ENCODE peak calls at places on chromosomes 7 and 10, in eight cellular contexts. G is epithelial cell of proximal tubule; N is colonic mucosa; I is CD8-positive, alpha-beta memory T cell; W is body of pancreas; F is fibroblast of villous mesenchyme; S is astrocyte of the spinal cord; Q is mammary epithelial cell. R is an unnamed sample.

GRCh38 chr10:120392671-120393079 is 64.4 kb upstream of the PLPP4 start:
- DNase-seq in I (no peak), Q (no peak), N (no peak), F (no peak), S (no peak), G (peak), W (peak), R (no peak)

GRCh38 chr7:20227291-20227795 is 10.2 kb upstream of the MACC1 start:
- DNase-seq in F (no peak), Q (no peak), N (no peak), I (no peak), W (no peak), S (no peak), G (no peak), R (peak)

GRCh38 chr7:158016171-158017087 is 571.2 kb downstream of the PTPRN2 start:
- DNase-seq in S (no peak), G (no peak), I (no peak), N (no peak), F (no peak), Q (no peak), W (peak), R (no peak)

GRCh38 chr7:153398370-153398769 is 638.8 kb downstream of the ACTR3B start:
- DNase-seq in N (no peak), Q (no peak), W (no peak), I (no peak), S (no peak), F (no peak), G (no peak), R (no peak)

GRCh38 chr10:101444058-101444457 is 90.1 kb downstream of the BTRC start:
- DNase-seq in W (no peak), I (no peak), Q (no peak), G (no peak), S (peak), N (no peak), F (peak), R (peak)

GRCh38 chr10:83835948-83836641 is 303.2 kb upstream of the GHITM start:
- DNase-seq in G (no peak), S (no peak), N (no peak), I (no peak), F (no peak), W (no peak), Q (no peak), R (no peak)

GRCh38 chr7:149564340-149565095 is 66.9 kb upstream of the ZNF746 start:
- DNase-seq in Q (no peak), S (no peak), G (no peak), F (no peak), I (no peak), W (peak), N (peak), R (no peak)

GRCh38 chr10:133117688-133118071 is 30.0 kb downstream of the ADGRA1 start:
- DNase-seq in W (no peak), G (no peak), Q (no peak), N (no peak), I (no peak), F (no peak), S (no peak), R (no peak)

GRCh38 chr10:33249659-33250058 is 84.8 kb downstream of the NRP1 start:
- DNase-seq in W (no peak), F (no peak), S (no peak), I (no peak), G (no peak), N (no peak), Q (no peak), R (no peak)

GRCh38 chr10:109886037-109886787 is 37.1 kb downstream of the XPNPEP1 start:
- DNase-seq in F (no peak), Q (no peak), G (no peak), W (no peak), N (no peak), I (no peak), S (peak), R (no peak)

GRCh38 chr7:26293569-26294308 is 2.1 kb downstream of the SNX10 start:
- DNase-seq in W (peak), G (no peak), I (peak), F (no peak), Q (no peak), N (no peak), S (no peak), R (no peak)

GRCh38 chr10:11756766-11757315 is 14.7 kb downstream of the ECHDC3 start:
- DNase-seq in G (no peak), N (no peak), F (no peak), Q (no peak), I (no peak), S (peak), W (no peak), R (no peak)

GRCh38 chr7:12942599-12942998 is 255.2 kb downstream of the ARL4A start:
- DNase-seq in I (no peak), N (peak), G (no peak), W (peak), Q (no peak), S (peak), F (peak), R (no peak)

GRCh38 chr7:130733866-130734524 is at the start of gene KLF14:
- DNase-seq in I (peak), S (peak), Q (peak), N (peak), W (peak), F (peak), G (no peak), R (peak)

GRCh38 chr10:121822180-121822579 is 105.7 kb downstream of the ATE1 start:
- DNase-seq in S (no peak), F (no peak), G (no peak), W (no peak), Q (no peak), I (no peak), N (no peak), R (no peak)

GRCh38 chr10:25758041-25758457 is 176.0 kb upstream of the MYO3A start:
- DNase-seq in I (no peak), Q (no peak), F (no peak), W (peak), S (peak), G (no peak), N (no peak), R (no peak)

GRCh38 chr10:124704428-124704805 is 39.8 kb downstream of the FAM53B start:
- DNase-seq in W (no peak), G (no peak), I (no peak), N (no peak), S (no peak), F (no peak), Q (no peak), R (no peak)

GRCh38 chr10:114735946-114736345 is 77.9 kb upstream of the ABLIM1 start:
- DNase-seq in G (no peak), W (no peak), S (no peak), Q (no peak), I (no peak), F (no peak), N (no peak), R (no peak)
- H3K4me3 ChIP-seq in G (no peak), W (no peak), S (no peak), Q (no peak), I (no peak), F (no peak), N (no peak), R (no peak)

DNA sequence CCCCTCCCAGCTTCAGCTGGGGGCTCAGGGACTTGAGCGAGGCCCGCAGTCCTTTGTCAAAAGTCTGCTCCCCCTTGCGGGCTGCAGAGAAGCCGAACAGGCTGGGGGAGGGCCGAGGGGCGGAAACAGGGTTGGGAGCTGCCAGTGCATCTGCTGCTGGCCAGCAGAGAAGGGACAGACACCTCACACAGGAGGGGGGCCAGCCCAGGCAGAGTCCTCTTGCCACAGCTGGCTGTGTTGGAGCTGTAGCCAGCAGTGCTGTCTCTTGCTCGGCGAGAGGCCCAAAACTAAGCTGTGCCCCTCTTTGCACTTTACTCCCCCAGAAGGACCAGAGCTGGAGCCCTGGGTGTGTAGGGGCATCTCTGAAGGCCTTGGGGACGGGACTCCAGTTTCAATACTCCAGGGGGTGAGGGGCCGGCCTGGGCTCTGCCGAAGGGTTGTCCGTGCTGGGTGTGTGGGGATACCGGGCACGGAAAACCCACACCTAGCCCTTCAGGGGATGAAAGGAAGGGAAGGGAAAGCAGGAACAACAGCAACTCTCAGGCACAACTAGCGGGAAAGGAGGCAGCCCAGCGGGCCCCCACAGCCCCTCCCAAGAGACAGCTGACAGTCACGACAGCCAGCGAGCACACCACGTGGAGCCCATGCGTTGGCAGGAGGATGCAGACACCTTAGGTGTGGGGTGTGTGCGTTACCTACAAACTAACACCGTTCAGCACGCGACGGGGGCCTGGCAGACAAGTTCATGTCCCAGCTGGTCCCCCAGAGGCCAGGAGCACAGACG is 17.8 kb downstream of the YKT6 start:
- DNase-seq in F (peak), G (no peak), W (no peak), S (no peak), Q (no peak), I (no peak), N (no peak), R (no peak)
- H3K4me3 ChIP-seq in F (no peak), G (no peak), W (no peak), S (no peak), Q (no peak), I (no peak), N (no peak), R (no peak)

GRCh38 chr10:72081210-72081609 is 7.1 kb downstream of the SPOCK2 start:
- DNase-seq in W (no peak), S (no peak), G (no peak), I (no peak), N (no peak), F (no peak), Q (no peak), R (no peak)
- H3K4me3 ChIP-seq in W (no peak), S (no peak), G (no peak), I (no peak), N (no peak), F (no peak), Q (no peak), R (no peak)

GRCh38 chr10:36492590-36493510 is 632.5 kb upstream of the ANKRD30A start:
- DNase-seq in N (no peak), F (no peak), I (no peak), Q (peak), W (no peak), G (no peak), S (peak), R (peak)
- H3K4me3 ChIP-seq in N (no peak), F (no peak), I (no peak), Q (no peak), W (no peak), G (no peak), S (no peak), R (no peak)

DNA sequence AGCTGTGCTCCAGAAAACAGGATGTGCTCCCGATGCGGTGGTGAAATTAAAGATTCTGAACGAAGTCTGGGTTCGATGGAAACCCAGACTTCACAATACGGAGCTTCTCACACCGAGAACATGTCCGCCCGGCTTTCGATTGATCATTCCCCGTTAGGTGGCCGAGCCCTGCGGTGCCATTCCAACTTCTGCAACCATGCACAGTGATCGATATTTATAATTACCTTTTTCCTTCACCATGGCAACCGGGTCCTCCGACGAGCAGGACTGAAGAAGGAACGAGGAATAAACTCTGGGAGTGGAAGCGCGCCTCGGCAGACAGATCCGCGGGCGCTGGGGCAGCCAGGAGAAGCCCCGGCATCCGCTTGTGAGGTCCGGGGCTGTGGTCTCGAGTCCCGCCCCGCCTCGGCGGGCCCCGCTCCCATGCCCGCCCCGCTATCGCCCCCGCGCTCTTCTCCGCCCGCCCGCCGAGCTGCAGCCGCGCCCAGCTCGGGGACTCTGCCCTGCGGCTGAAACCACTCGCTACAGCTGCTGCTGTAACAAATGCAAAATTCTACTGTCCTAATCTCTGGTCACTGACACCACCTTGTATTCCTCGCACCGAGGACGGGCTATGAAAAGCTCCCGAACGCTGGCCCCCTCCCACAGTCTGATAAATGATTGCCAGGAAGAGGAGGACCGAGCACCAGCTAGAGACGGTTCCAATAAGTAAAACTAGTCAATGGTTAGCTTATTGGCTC is 26.2 kb downstream of the ABLIM1 start:
- DNase-seq in F (no peak), G (peak), W (peak), Q (no peak), N (peak), S (peak), I (peak), R (peak)
- H3K4me3 ChIP-seq in F (peak), G (peak), W (no peak), Q (peak), N (peak), S (peak), I (peak), R (peak)

DNA sequence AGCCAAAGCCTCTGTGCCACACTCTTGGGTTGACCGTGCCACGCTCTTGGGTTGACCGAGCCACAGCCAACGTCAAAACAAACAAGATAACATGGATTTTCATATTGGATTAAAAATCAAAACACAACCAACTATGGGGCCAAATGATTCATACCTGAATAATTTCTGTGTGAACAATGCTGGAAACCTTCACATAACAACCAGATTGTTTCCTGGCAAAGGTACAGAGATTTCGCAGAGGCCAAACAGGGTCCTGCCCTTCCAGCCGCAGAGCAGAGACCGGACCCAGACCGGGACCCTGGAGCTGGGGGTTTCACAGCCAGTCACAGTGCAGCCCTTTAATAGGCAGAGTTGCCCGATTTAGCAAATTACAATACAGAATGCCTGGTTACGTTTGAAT is 40.5 kb downstream of the ITIH5 start:
- DNase-seq in Q (no peak), F (no peak), S (no peak), G (no peak), I (no peak), N (no peak), W (no peak), R (no peak)
- H3K4me3 ChIP-seq in Q (no peak), F (no peak), S (no peak), G (no peak), I (no peak), N (no peak), W (no peak), R (no peak)

R was measured in foreskin fibroblast.